ENCODE peak calls at places on chromosomes 1 and 21, in ten cellular contexts. Y, I, X, R, C, J, E, G, O and F are unnamed samples.

GRCh38 chr1:154801612-154802011 is 68.5 kb downstream of the KCNN3 start:
- DNase-seq in O (no peak), E (no peak), R (no peak), C (no peak), I (no peak), X (no peak), G (no peak), J (no peak), Y (no peak), F (no peak)

GRCh38 chr1:75079535-75080290 is 54.5 kb upstream of the LHX8 start:
- DNase-seq in E (no peak), O (no peak), R (no peak), I (no peak), Y (no peak), C (no peak), X (no peak), J (no peak), G (no peak), F (no peak)

GRCh38 chr1:185595835-185596667 is 138.1 kb upstream of the HMCN1 start:
- DNase-seq in X (no peak), Y (peak), J (peak), C (peak), O (peak), E (no peak), G (peak), I (peak), R (no peak), F (no peak)

GRCh38 chr1:84836145-84836544 is 56.9 kb downstream of the LPAR3 start:
- DNase-seq in J (no peak), X (no peak), Y (no peak), I (no peak), O (no peak), G (no peak), E (no peak), R (no peak), C (no peak), F (no peak)

GRCh38 chr1:17405898-17406759 is 33.3 kb downstream of the RCC2 start:
- DNase-seq in X (peak), C (peak), Y (peak), E (no peak), J (peak), R (no peak), I (peak), G (peak), O (peak), F (peak)

GRCh38 chr1:32247452-32247851 is 430 bp downstream of the FAM167B start:
- DNase-seq in O (no peak), J (no peak), R (peak), I (no peak), Y (no peak), X (no peak), C (no peak), E (no peak), G (no peak), F (no peak)

GRCh38 chr1:30275926-30276736 is 447.3 kb downstream of the MATN1 start:
- DNase-seq in Y (no peak), I (no peak), X (no peak), O (no peak), R (no peak), G (no peak), E (peak), C (no peak), J (no peak), F (no peak)

GRCh38 chr1:157994704-157995540 is 1.5 kb downstream of the KIRREL1 start:
- DNase-seq in Y (no peak), C (no peak), J (no peak), G (peak), O (no peak), E (no peak), R (peak), I (no peak), X (no peak), F (no peak)

GRCh38 chr1:77282866-77283539 is 1.2 kb downstream of the AK5 start:
- DNase-seq in X (no peak), Y (no peak), E (no peak), G (peak), O (no peak), J (no peak), I (no peak), C (no peak), R (no peak), F (no peak)

GRCh38 chr1:167263344-167263743 is 42.7 kb downstream of the POU2F1 start:
- DNase-seq in O (no peak), E (no peak), Y (no peak), G (no peak), C (no peak), R (no peak), I (no peak), X (no peak), J (no peak), F (no peak)

GRCh38 chr1:46587072-46587471 is 17.0 kb downstream of the MKNK1 start:
- DNase-seq in X (no peak), Y (no peak), C (no peak), G (no peak), O (no peak), I (no peak), R (peak), E (no peak), J (no peak), F (no peak)

GRCh38 chr1:22808186-22808845 is 97.7 kb downstream of the EPHB2 start:
- DNase-seq in J (no peak), O (no peak), I (no peak), Y (no peak), E (no peak), R (no peak), G (peak), C (no peak), X (no peak), F (no peak)

GRCh38 chr21:36663033-36663855 is 35.7 kb upstream of the SIM2 start:
- DNase-seq in C (no peak), R (no peak), O (no peak), J (no peak), G (peak), E (no peak), I (no peak), Y (no peak), X (no peak), F (no peak)

GRCh38 chr1:55353709-55354620 is 138.8 kb upstream of the USP24 start:
- DNase-seq in E (no peak), I (no peak), Y (no peak), X (no peak), O (no peak), G (peak), R (peak), J (no peak), C (no peak), F (no peak)

GRCh38 chr1:95451054-95451453 is 217.0 kb downstream of the RWDD3 start:
- DNase-seq in I (no peak), G (no peak), C (no peak), E (no peak), O (no peak), X (no peak), R (no peak), J (no peak), Y (peak), F (no peak)

GRCh38 chr21:41568606-41569385 is 60.8 kb upstream of the TMPRSS2 start:
- DNase-seq in J (no peak), I (no peak), R (no peak), G (no peak), X (peak), O (no peak), Y (no peak), E (no peak), C (no peak), F (no peak)

GRCh38 chr21:41761211-41762181 is 5.4 kb downstream of the RIPK4 start:
- DNase-seq in O (no peak), X (peak), C (no peak), E (no peak), R (peak), G (no peak), Y (peak), I (no peak), J (no peak), F (peak)

GRCh38 chr1:21814981-21815583 is 3.0 kb downstream of the LDLRAD2 start:
- DNase-seq in G (no peak), I (no peak), R (no peak), C (no peak), J (no peak), Y (no peak), X (no peak), E (no peak), O (no peak), F (no peak)

GRCh38 chr1:107590895-107591622 is 373.9 kb downstream of the VAV3 start:
- DNase-seq in R (no peak), O (no peak), X (no peak), Y (no peak), E (no peak), G (no peak), J (no peak), C (no peak), I (no peak), F (no peak)

GRCh38 chr1:165117482-165117881 is 239.0 kb downstream of the LMX1A start:
- DNase-seq in G (no peak), J (no peak), X (no peak), R (no peak), E (no peak), O (no peak), C (no peak), Y (no peak), I (no peak), F (no peak)

GRCh38 chr1:188128761-188129160 is 1300.0 kb downstream of the PLA2G4A start:
- DNase-seq in R (no peak), X (no peak), E (no peak), C (no peak), I (no peak), O (no peak), J (no peak), G (peak), Y (no peak), F (no peak)

GRCh38 chr1:223473576-223474344 is 80.5 kb downstream of the CCDC185 start:
- DNase-seq in I (no peak), G (no peak), J (no peak), C (no peak), O (no peak), Y (no peak), R (no peak), X (no peak), E (no peak), F (no peak)
- TF ChIP-seq POLR2A in I (no peak), G (no peak), J (no peak), C (no peak), O (no peak), Y (no peak), R (no peak), X (no peak), E (no peak), F (no peak)

GRCh38 chr1:182249201-182249676 is 142.4 kb downstream of the GLUL start:
- DNase-seq in G (no peak), R (no peak), C (no peak), X (no peak), Y (peak), E (no peak), J (no peak), O (peak), I (no peak), F (no peak)
- TF ChIP-seq POLR2A in G (no peak), R (no peak), C (no peak), X (no peak), Y (no peak), E (no peak), J (no peak), O (no peak), I (no peak), F (no peak)

GRCh38 chr1:33256335-33256700 is at the start of gene ZNF362:
- DNase-seq in I (peak), R (no peak), J (peak), Y (peak), X (peak), G (peak), C (peak), O (peak), E (no peak), F (no peak)

GRCh38 chr1:33257388-33257758 is 1.1 kb downstream of the ZNF362 start:
- DNase-seq in Y (no peak), X (no peak), R (no peak), E (no peak), C (no peak), O (no peak), I (no peak), G (no peak), J (no peak), F (no peak)

GRCh38 chr1:33254536-33254935 is 1.8 kb upstream of the ZNF362 start:
- DNase-seq in E (no peak), G (no peak), I (no peak), R (no peak), J (no peak), C (no peak), X (no peak), Y (no peak), O (no peak), F (no peak)

GRCh38 chr1:33256701-33257387 is 552 bp downstream of the ZNF362 start:
- DNase-seq in I (peak), Y (peak), X (peak), J (peak), G (peak), E (no peak), R (no peak), C (peak), O (peak), F (no peak)

DNA sequence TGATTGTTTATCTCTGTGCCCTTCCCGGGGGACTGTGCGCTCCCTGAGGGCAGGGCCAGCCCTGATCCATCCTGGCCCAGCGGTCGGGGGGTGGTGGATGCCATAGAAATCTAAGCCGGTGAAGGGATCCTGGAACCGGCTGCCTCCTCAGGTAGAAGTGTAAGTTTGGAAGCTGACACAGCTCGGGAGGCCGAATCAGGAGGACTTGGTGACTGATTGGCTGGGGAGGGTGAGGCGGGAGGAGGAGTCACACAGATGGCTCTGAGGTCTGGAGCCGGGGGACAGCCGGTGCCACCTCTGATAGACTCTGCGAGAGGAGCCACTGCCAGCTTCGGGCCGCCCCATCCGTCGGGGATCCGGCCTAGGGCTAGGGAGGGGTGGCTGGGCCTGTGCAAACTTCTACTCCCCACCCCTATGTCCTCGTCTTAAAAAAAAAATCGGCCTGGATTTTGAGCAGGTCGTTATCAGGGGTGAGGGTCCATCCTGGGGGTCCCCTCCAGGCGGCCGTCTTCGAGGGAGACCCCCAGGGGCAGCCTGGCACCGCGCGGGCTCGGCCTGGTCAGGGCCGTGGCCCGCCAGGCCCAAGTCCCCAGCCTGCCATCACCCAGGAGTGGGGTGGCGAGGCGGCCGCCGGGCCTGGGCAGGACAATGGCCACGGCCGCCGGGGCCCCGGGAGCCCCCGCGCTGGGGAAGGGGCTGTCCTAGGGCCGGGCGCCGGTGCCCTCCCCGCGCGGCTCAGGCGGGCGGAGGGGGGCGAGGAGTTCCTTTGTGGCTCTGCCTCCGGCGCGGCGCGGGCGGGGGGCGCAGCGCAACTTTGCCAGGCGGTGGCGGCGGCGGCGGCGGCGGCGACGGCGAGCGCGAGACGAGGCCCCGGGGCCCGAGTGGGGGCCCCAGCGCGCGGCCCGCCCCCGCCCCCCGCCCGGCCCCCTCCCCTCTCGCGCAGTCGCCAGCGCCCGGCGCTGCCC is 663 bp upstream of the ZNF362 start:
- DNase-seq in J (peak), R (peak), I (peak), X (peak), E (peak), G (peak), C (peak), Y (peak), O (no peak), F (peak)
- TF ChIP-seq POLR2A in J (peak), R (peak), I (peak), X (peak), E (peak), G (no peak), C (peak), Y (peak), O (no peak), F (peak)

DNA sequence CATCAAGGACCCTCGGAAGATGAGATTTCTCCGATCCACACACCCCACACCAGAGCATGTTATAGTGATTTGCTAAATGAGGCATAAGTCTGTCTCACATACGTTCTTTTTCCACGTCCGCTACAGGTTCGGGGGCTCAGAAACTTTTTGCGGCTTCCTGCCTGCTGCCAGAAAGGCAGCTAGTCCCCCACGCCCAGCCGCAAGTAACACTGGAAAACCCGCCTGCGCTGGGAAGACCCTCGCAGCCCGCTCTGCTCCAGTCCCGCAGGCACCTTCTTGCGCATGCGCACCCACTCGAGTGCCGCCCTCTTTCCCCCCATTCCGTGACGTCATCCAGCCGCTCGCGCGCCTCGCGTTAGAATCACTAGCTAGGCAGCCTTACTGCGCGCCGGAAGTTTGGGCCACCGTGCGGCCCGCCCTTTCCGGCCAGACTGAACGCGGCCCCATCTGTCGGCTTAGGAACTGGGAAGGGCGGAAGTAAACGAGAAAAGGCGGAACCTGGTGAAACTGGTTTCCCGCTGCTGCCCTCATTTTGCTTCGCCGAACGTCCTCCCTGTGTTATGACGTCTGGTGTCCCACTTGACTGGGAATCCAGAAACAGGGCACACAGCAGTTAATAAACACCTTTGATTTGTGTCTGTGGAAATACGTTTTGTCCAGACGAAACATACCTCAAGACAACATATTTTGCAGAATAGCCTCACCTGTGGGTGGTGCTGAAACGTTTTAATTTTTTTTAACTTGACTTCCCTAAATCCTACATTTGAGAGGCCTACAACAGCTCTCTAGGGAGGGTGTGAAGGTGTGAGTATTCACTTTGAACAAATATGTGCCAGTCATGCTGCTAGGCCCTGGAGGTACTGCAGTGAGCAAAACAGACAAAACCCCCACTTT is at the start of gene C1orf74:
- DNase-seq in C (peak), Y (peak), O (peak), R (peak), I (peak), G (peak), X (peak), E (peak), J (peak), F (peak)
- TF ChIP-seq POLR2A in C (peak), Y (peak), O (peak), R (peak), I (peak), G (peak), X (peak), E (no peak), J (peak), F (peak)

DNA sequence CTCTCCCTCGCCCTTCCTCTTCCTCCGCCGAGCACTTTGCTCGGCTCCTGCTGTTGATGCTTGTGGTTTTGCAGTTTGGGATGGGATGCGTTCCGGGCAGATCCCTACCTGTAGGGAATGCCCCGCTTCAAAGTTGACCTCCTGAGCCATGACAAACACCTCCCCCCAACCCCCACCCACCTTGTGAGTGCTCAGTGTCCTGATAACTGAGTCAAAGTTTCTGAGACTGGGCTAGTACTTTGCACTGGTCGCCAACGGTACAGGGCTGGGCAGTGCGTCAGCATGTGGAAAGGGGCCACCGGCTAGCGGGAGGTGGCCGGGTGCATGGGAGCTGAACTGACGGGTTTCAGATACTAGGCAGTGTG is 771 bp downstream of the RABGAP1L start:
- DNase-seq in C (peak), G (peak), I (no peak), Y (peak), E (peak), J (peak), O (peak), R (peak), X (peak), F (peak)
- TF ChIP-seq POLR2A in C (no peak), G (no peak), I (no peak), Y (no peak), E (no peak), J (no peak), O (no peak), R (no peak), X (no peak), F (no peak)